ENCODE peak calls at places on chromosomes 13 and 19, in ten cellular contexts. One of them, this sample, is unnamed.
A peak's percentile ranks its signal among the peaks of the same experiment; 100 is the strongest.

GRCh38 chr19:19140476-19140875 is 2.2 kb upstream of the TMEM161A start:
- DNase-seq in CD14-positive monocyte: no peak
- DNase-seq in spleen: no peak
- DNase-seq in Calu3: no peak
- DNase-seq in astrocyte of the cerebellum: no peak
- DNase-seq in BJ: no peak
- DNase-seq in MCF 10A: no peak
- DNase-seq in lung: no peak
- DNase-seq in tibial nerve: no peak
- DNase-seq in pancreas: no peak
- DNase-seq in this sample: no peak

GRCh38 chr13:103812966-103813365 is 746.7 kb upstream of the SLC10A2 start:
- DNase-seq in CD14-positive monocyte: no peak
- DNase-seq in spleen: no peak
- DNase-seq in Calu3: no peak
- DNase-seq in astrocyte of the cerebellum: peak; percentile 18
- DNase-seq in BJ: no peak
- DNase-seq in MCF 10A: no peak
- DNase-seq in lung: no peak
- DNase-seq in tibial nerve: no peak
- DNase-seq in pancreas: no peak
- DNase-seq in this sample: no peak

GRCh38 chr13:44393391-44393790 is 19.8 kb downstream of the SERP2 start:
- DNase-seq in CD14-positive monocyte: no peak
- DNase-seq in spleen: no peak
- DNase-seq in Calu3: no peak
- DNase-seq in astrocyte of the cerebellum: peak; percentile 54
- DNase-seq in BJ: no peak
- DNase-seq in MCF 10A: peak; percentile 4
- DNase-seq in lung: no peak
- DNase-seq in tibial nerve: no peak
- DNase-seq in pancreas: no peak
- DNase-seq in this sample: no peak

GRCh38 chr13:35179494-35179893 is 237.4 kb downstream of the NBEA start:
- DNase-seq in CD14-positive monocyte: no peak
- DNase-seq in spleen: no peak
- DNase-seq in Calu3: no peak
- DNase-seq in astrocyte of the cerebellum: no peak
- DNase-seq in BJ: no peak
- DNase-seq in MCF 10A: peak; percentile 23
- DNase-seq in lung: no peak
- DNase-seq in tibial nerve: no peak
- DNase-seq in pancreas: no peak
- DNase-seq in this sample: no peak

GRCh38 chr19:35592226-35592625 is 6.3 kb downstream of the PMIS2 start:
- DNase-seq in CD14-positive monocyte: no peak
- DNase-seq in spleen: no peak
- DNase-seq in Calu3: peak; percentile 30
- DNase-seq in astrocyte of the cerebellum: no peak
- DNase-seq in BJ: no peak
- DNase-seq in MCF 10A: peak; percentile 61
- DNase-seq in lung: no peak
- DNase-seq in tibial nerve: no peak
- DNase-seq in pancreas: no peak
- DNase-seq in this sample: no peak

GRCh38 chr13:34019870-34020269 is 201.9 kb downstream of the RFC3 start:
- DNase-seq in CD14-positive monocyte: no peak
- DNase-seq in spleen: no peak
- DNase-seq in Calu3: no peak
- DNase-seq in astrocyte of the cerebellum: no peak
- DNase-seq in BJ: no peak
- DNase-seq in MCF 10A: no peak
- DNase-seq in lung: no peak
- DNase-seq in tibial nerve: no peak
- DNase-seq in pancreas: no peak
- DNase-seq in this sample: no peak

GRCh38 chr13:77868717-77869116 is 49.9 kb downstream of the EDNRB start:
- DNase-seq in CD14-positive monocyte: no peak
- DNase-seq in spleen: no peak
- DNase-seq in Calu3: no peak
- DNase-seq in astrocyte of the cerebellum: no peak
- DNase-seq in BJ: no peak
- DNase-seq in MCF 10A: peak; percentile 21
- DNase-seq in lung: no peak
- DNase-seq in tibial nerve: no peak
- DNase-seq in pancreas: no peak
- DNase-seq in this sample: no peak

GRCh38 chr19:41001243-41001971 is 10.3 kb downstream of the CYP2B6 start:
- DNase-seq in CD14-positive monocyte: no peak
- DNase-seq in spleen: no peak
- DNase-seq in Calu3: peak; percentile 19
- DNase-seq in astrocyte of the cerebellum: no peak
- DNase-seq in BJ: no peak
- DNase-seq in MCF 10A: peak; percentile 18
- DNase-seq in lung: no peak
- DNase-seq in tibial nerve: no peak
- DNase-seq in pancreas: no peak
- DNase-seq in this sample: no peak

DNA sequence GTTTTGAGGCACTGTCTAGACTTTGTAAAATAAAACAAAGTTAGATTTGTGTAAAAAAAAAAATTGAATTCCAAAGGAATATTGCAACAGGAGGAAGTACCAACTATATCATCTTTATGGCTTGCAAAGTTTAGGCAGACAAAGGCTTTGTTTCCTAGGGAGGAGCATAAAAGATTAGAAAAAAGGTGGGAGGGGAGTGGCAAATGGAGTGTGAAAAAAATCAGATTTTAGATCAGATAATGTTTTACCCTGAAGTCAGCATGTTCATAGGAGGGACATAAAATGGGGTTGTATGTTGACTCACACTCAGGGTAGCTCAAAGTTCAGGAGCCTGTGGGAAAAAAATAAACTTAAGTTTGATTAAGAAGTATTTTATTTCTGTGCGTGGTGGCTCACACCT is 3.7 kb downstream of the ZNF85 start:
- DNase-seq in CD14-positive monocyte: no peak
- DNase-seq in spleen: no peak
- DNase-seq in Calu3: no peak
- DNase-seq in astrocyte of the cerebellum: no peak
- DNase-seq in BJ: no peak
- DNase-seq in MCF 10A: no peak
- DNase-seq in lung: no peak
- DNase-seq in tibial nerve: no peak
- DNase-seq in pancreas: no peak
- DNase-seq in this sample: no peak
- TF ChIP-seq CTCF in CD14-positive monocyte: no peak
- TF ChIP-seq CTCF in spleen: no peak
- TF ChIP-seq CTCF in Calu3: no peak
- TF ChIP-seq CTCF in astrocyte of the cerebellum: no peak
- TF ChIP-seq CTCF in BJ: no peak
- TF ChIP-seq CTCF in MCF 10A: no peak
- TF ChIP-seq CTCF in lung: no peak
- TF ChIP-seq CTCF in tibial nerve: no peak
- TF ChIP-seq CTCF in pancreas: no peak
- TF ChIP-seq CTCF in this sample: no peak

DNA sequence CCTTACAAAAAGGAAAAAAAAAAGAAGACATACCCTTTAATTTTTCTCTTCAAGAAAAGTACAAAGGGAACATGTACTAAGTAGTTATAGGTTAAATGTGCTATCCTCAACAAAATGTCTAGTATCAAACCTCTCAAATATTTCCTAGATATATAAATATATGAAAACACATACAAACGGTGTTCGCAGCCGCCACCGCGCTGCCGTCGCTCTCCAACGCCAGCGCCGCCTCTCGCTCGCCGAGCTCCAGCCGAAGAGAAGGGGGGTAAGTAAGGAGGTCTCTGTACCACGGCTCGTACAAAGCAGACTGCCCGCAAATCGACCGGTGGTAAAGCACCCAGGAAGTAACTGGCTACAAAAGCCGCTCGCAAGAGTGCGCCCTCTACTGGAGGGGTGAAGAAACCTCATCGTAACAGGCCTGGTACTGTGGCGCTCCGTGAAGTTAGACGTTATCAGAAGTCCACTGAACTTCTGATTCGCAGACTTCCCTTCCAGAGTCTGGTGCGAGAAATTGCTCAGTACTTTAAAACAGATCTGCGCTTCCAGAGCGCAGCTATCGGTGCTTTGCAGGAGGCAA is 192.1 kb downstream of the DACH1 start:
- DNase-seq in CD14-positive monocyte: no peak
- DNase-seq in spleen: no peak
- DNase-seq in Calu3: no peak
- DNase-seq in astrocyte of the cerebellum: no peak
- DNase-seq in BJ: no peak
- DNase-seq in MCF 10A: no peak
- DNase-seq in lung: no peak
- DNase-seq in tibial nerve: no peak
- DNase-seq in pancreas: no peak
- DNase-seq in this sample: no peak
- TF ChIP-seq CTCF in CD14-positive monocyte: no peak
- TF ChIP-seq CTCF in spleen: no peak
- TF ChIP-seq CTCF in Calu3: no peak
- TF ChIP-seq CTCF in astrocyte of the cerebellum: peak; percentile 6
- TF ChIP-seq CTCF in BJ: no peak
- TF ChIP-seq CTCF in MCF 10A: no peak
- TF ChIP-seq CTCF in lung: no peak
- TF ChIP-seq CTCF in tibial nerve: no peak
- TF ChIP-seq CTCF in pancreas: no peak
- TF ChIP-seq CTCF in this sample: no peak

DNA sequence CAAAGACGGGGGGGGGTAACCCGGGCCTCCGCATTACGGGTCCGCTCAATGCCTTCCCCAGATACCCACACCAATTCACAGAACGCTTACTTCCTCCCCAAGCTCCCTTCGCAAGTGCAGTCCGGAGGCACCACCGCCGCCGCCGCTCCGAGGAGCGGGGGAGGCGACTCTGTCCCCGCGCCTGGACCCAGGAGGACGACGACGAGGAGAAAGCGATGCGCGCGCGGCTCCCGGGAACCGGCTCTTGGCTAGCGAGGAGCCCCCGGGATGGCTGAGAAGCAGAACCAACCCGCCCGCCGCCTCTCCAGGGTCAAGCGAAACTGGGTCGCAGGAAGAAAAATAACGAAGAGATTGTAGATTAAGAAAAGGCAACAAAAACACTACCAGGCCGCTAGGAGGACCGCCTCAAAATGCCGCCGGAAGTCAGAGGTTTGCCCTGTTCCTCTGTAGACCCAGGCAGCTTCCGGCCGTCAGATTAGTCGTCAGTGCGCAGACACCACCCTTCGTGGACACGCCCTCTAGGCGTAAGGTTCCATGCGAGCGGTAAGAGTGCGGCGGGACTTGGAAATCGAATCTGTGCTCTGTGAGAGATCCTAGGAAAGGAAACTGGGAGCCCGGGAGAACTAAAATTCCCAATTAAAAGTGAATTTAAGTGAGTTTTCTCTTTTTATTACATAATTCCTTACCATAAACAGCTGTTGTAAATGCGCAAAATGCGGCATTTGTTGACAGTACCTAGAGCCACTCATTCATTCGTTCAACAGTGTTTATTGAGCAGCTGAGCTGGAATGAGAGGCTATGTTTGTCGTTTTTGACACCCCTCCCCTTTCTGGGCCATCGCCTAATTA is at the start of gene ZC3H13:
- DNase-seq in CD14-positive monocyte: peak; percentile 92
- DNase-seq in spleen: peak; percentile 98
- DNase-seq in Calu3: peak; percentile 86
- DNase-seq in astrocyte of the cerebellum: peak; percentile 93
- DNase-seq in BJ: peak; percentile 75
- DNase-seq in MCF 10A: peak; percentile 97
- DNase-seq in lung: peak; percentile 95
- DNase-seq in tibial nerve: peak; percentile 83
- DNase-seq in pancreas: peak; percentile 89
- DNase-seq in this sample: peak; percentile 79
- TF ChIP-seq CTCF in CD14-positive monocyte: peak; percentile 43
- TF ChIP-seq CTCF in spleen: peak; percentile 65
- TF ChIP-seq CTCF in Calu3: peak; percentile 26
- TF ChIP-seq CTCF in astrocyte of the cerebellum: peak; percentile 48
- TF ChIP-seq CTCF in BJ: peak; percentile 36
- TF ChIP-seq CTCF in MCF 10A: peak; percentile 20
- TF ChIP-seq CTCF in lung: no peak
- TF ChIP-seq CTCF in tibial nerve: peak; percentile 75
- TF ChIP-seq CTCF in pancreas: peak; percentile 25
- TF ChIP-seq CTCF in this sample: peak; percentile 27

GRCh38 chr13:48976677-48977625 is 1.2 kb downstream of the FNDC3A start:
- DNase-seq in CD14-positive monocyte: no peak
- DNase-seq in spleen: no peak
- DNase-seq in Calu3: no peak
- DNase-seq in astrocyte of the cerebellum: peak; percentile 9
- DNase-seq in BJ: no peak
- DNase-seq in MCF 10A: peak; percentile 27
- DNase-seq in lung: no peak
- DNase-seq in tibial nerve: no peak
- DNase-seq in pancreas: no peak
- DNase-seq in this sample: no peak

GRCh38 chr13:48975101-48975925 is at the start of gene FNDC3A:
- DNase-seq in CD14-positive monocyte: peak; percentile 56
- DNase-seq in spleen: peak; percentile 96
- DNase-seq in Calu3: peak; percentile 21
- DNase-seq in astrocyte of the cerebellum: peak; percentile 58
- DNase-seq in BJ: no peak
- DNase-seq in MCF 10A: peak; percentile 50
- DNase-seq in lung: peak; percentile 56
- DNase-seq in tibial nerve: no peak
- DNase-seq in pancreas: peak; percentile 52
- DNase-seq in this sample: no peak

GRCh38 chr13:48977973-48978372 is 2.3 kb downstream of the FNDC3A start:
- DNase-seq in CD14-positive monocyte: no peak
- DNase-seq in spleen: no peak
- DNase-seq in Calu3: no peak
- DNase-seq in astrocyte of the cerebellum: no peak
- DNase-seq in BJ: no peak
- DNase-seq in MCF 10A: no peak
- DNase-seq in lung: no peak
- DNase-seq in tibial nerve: no peak
- DNase-seq in pancreas: no peak
- DNase-seq in this sample: no peak

GRCh38 chr13:48973845-48974431 is 1.8 kb upstream of the FNDC3A start:
- DNase-seq in CD14-positive monocyte: no peak
- DNase-seq in spleen: no peak
- DNase-seq in Calu3: no peak
- DNase-seq in astrocyte of the cerebellum: no peak
- DNase-seq in BJ: no peak
- DNase-seq in MCF 10A: no peak
- DNase-seq in lung: no peak
- DNase-seq in tibial nerve: no peak
- DNase-seq in pancreas: no peak
- DNase-seq in this sample: no peak

DNA sequence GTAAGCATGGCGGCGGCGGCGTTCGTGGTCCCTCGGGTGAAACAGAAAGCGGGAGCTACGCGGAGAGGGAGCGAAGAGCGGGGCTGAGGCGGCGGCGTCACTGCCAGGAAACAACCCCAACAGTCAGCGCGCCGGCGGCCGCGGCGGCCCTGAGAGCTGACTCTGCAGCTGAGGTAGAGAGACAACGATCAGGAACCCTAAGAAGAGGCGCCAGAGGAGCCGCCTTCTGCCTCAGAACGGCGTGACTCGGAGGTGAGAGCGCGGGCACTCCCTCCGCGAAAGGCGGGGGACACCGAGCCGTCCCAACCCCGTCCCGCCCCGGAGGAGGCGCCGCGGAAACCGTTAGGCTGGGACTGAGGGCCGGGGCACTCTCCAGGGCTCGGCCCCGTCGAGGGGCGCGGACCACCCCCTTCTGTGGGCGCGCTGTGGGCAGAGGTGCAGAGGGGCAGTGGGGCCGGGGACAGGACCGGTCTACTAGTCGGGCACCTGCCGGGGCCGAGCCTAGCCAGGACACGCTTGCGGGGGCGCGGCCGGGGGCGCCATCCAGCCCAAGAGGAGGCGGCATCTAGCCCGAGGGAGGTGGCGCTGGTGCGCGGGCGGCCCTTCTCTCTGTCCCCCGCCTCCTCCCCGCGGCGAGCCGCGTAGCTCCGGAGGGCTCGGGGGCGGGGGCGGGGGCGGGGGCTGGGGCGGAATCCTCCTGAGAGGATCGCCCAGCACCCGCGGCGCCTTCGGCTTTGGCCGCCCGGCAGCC is 389 bp downstream of the FNDC3A start:
- DNase-seq in CD14-positive monocyte: peak; percentile 87
- DNase-seq in spleen: peak; percentile 97
- DNase-seq in Calu3: peak; percentile 84
- DNase-seq in astrocyte of the cerebellum: peak; percentile 46
- DNase-seq in BJ: no peak
- DNase-seq in MCF 10A: peak; percentile 83
- DNase-seq in lung: peak; percentile 80
- DNase-seq in tibial nerve: peak; percentile 61
- DNase-seq in pancreas: peak; percentile 91
- DNase-seq in this sample: no peak
- TF ChIP-seq CTCF in CD14-positive monocyte: no peak
- TF ChIP-seq CTCF in spleen: no peak
- TF ChIP-seq CTCF in Calu3: no peak
- TF ChIP-seq CTCF in astrocyte of the cerebellum: no peak
- TF ChIP-seq CTCF in BJ: no peak
- TF ChIP-seq CTCF in MCF 10A: no peak
- TF ChIP-seq CTCF in lung: no peak
- TF ChIP-seq CTCF in tibial nerve: no peak
- TF ChIP-seq CTCF in pancreas: no peak
- TF ChIP-seq CTCF in this sample: no peak

This sample was measured in AG09309.